ENCODE peak calls at places on chromosome X, in eight cellular contexts. One of them, this sample, is unnamed.

GRCh38 chrX:107602694-107603239 is 25.5 kb upstream of the PRPS1 start:
- DNase-seq in heart right ventricle: peak; percentile 23
- DNase-seq in heart left ventricle: peak; percentile 34
- DNase-seq in kidney: no peak
- DNase-seq in cardiac muscle cell: peak; percentile 17
- DNase-seq in PC-3: no peak
- DNase-seq in thoracic aorta: no peak
- DNase-seq in ovary: no peak
- DNase-seq in this sample: no peak

GRCh38 chrX:104270916-104271512 is 16.3 kb upstream of the ESX1 start:
- DNase-seq in PC-3: peak; percentile 82
- DNase-seq in cardiac muscle cell: peak; percentile 59
- DNase-seq in kidney: no peak
- DNase-seq in ovary: peak; percentile 34
- DNase-seq in thoracic aorta: no peak
- DNase-seq in heart right ventricle: peak; percentile 23
- DNase-seq in heart left ventricle: peak; percentile 61
- DNase-seq in this sample: no peak

GRCh38 chrX:23127586-23127985 is 127.8 kb downstream of the DDX53 start:
- DNase-seq in heart right ventricle: no peak
- DNase-seq in thoracic aorta: no peak
- DNase-seq in heart left ventricle: no peak
- DNase-seq in PC-3: no peak
- DNase-seq in kidney: no peak
- DNase-seq in cardiac muscle cell: no peak
- DNase-seq in ovary: no peak
- DNase-seq in this sample: no peak

GRCh38 chrX:14718403-14718802 is 154.5 kb downstream of the FANCB start:
- DNase-seq in cardiac muscle cell: no peak
- DNase-seq in kidney: no peak
- DNase-seq in heart left ventricle: no peak
- DNase-seq in PC-3: peak; percentile 5
- DNase-seq in ovary: no peak
- DNase-seq in thoracic aorta: no peak
- DNase-seq in heart right ventricle: no peak
- DNase-seq in this sample: no peak

GRCh38 chrX:153636716-153637115 is 10.3 kb upstream of the DUSP9 start:
- DNase-seq in heart right ventricle: no peak
- DNase-seq in cardiac muscle cell: no peak
- DNase-seq in kidney: no peak
- DNase-seq in thoracic aorta: no peak
- DNase-seq in heart left ventricle: no peak
- DNase-seq in ovary: no peak
- DNase-seq in PC-3: no peak
- DNase-seq in this sample: no peak

GRCh38 chrX:13283968-13284914 is 35.6 kb downstream of the ATXN3L start:
- DNase-seq in kidney: no peak
- DNase-seq in thoracic aorta: no peak
- DNase-seq in heart right ventricle: no peak
- DNase-seq in cardiac muscle cell: no peak
- DNase-seq in heart left ventricle: no peak
- DNase-seq in ovary: no peak
- DNase-seq in PC-3: peak; percentile 17
- DNase-seq in this sample: no peak

GRCh38 chrX:63675716-63676115 is 109.3 kb downstream of the ARHGEF9 start:
- DNase-seq in ovary: no peak
- DNase-seq in PC-3: no peak
- DNase-seq in heart left ventricle: no peak
- DNase-seq in heart right ventricle: no peak
- DNase-seq in thoracic aorta: no peak
- DNase-seq in kidney: no peak
- DNase-seq in cardiac muscle cell: no peak
- DNase-seq in this sample: no peak

GRCh38 chrX:53093177-53093655 is 726 bp upstream of the KANTR start:
- DNase-seq in ovary: peak; percentile 85
- DNase-seq in PC-3: peak; percentile 85
- DNase-seq in kidney: peak; percentile 92
- DNase-seq in heart left ventricle: peak; percentile 87
- DNase-seq in thoracic aorta: no peak
- DNase-seq in cardiac muscle cell: peak; percentile 81
- DNase-seq in heart right ventricle: peak; percentile 81
- DNase-seq in this sample: peak; percentile 88

GRCh38 chrX:133892337-133892736 is 93.1 kb downstream of the GPC3 start:
- DNase-seq in thoracic aorta: no peak
- DNase-seq in ovary: no peak
- DNase-seq in cardiac muscle cell: peak; percentile 63
- DNase-seq in kidney: no peak
- DNase-seq in heart right ventricle: no peak
- DNase-seq in heart left ventricle: no peak
- DNase-seq in PC-3: no peak
- DNase-seq in this sample: no peak

GRCh38 chrX:136336623-136337022 is 35.9 kb downstream of the ADGRG4 start:
- DNase-seq in ovary: no peak
- DNase-seq in heart left ventricle: no peak
- DNase-seq in kidney: no peak
- DNase-seq in heart right ventricle: no peak
- DNase-seq in cardiac muscle cell: no peak
- DNase-seq in PC-3: no peak
- DNase-seq in thoracic aorta: no peak
- DNase-seq in this sample: no peak

GRCh38 chrX:32530802-32531403 is 680.4 kb downstream of the DMD start:
- DNase-seq in thoracic aorta: no peak
- DNase-seq in heart right ventricle: no peak
- DNase-seq in PC-3: peak; percentile 55
- DNase-seq in ovary: peak; percentile 18
- DNase-seq in kidney: no peak
- DNase-seq in cardiac muscle cell: peak; percentile 78
- DNase-seq in heart left ventricle: no peak
- DNase-seq in this sample: no peak

GRCh38 chrX:68589372-68589753 is 58.1 kb upstream of the STARD8 start:
- DNase-seq in cardiac muscle cell: no peak
- DNase-seq in PC-3: no peak
- DNase-seq in thoracic aorta: no peak
- DNase-seq in heart left ventricle: no peak
- DNase-seq in heart right ventricle: no peak
- DNase-seq in kidney: no peak
- DNase-seq in ovary: no peak
- DNase-seq in this sample: no peak

GRCh38 chrX:71367396-71367795 is 1.2 kb downstream of the TAF1 start:
- DNase-seq in PC-3: no peak
- DNase-seq in thoracic aorta: no peak
- DNase-seq in ovary: no peak
- DNase-seq in heart left ventricle: no peak
- DNase-seq in cardiac muscle cell: no peak
- DNase-seq in heart right ventricle: no peak
- DNase-seq in kidney: no peak
- DNase-seq in this sample: no peak

GRCh38 chrX:136867518-136867917 is 13.0 kb downstream of the RBMX start:
- DNase-seq in PC-3: no peak
- DNase-seq in cardiac muscle cell: no peak
- DNase-seq in thoracic aorta: no peak
- DNase-seq in heart right ventricle: no peak
- DNase-seq in kidney: no peak
- DNase-seq in heart left ventricle: no peak
- DNase-seq in ovary: no peak
- DNase-seq in this sample: no peak

GRCh38 chrX:68686684-68687045 is 39.2 kb downstream of the STARD8 start:
- DNase-seq in ovary: peak; percentile 40
- DNase-seq in kidney: no peak
- DNase-seq in heart left ventricle: peak; percentile 51
- DNase-seq in heart right ventricle: no peak
- DNase-seq in PC-3: no peak
- DNase-seq in cardiac muscle cell: no peak
- DNase-seq in thoracic aorta: no peak
- DNase-seq in this sample: no peak

GRCh38 chrX:5051831-5052491 is 1176.7 kb downstream of the NLGN4X start:
- DNase-seq in thoracic aorta: peak; percentile 37
- DNase-seq in PC-3: peak; percentile 95
- DNase-seq in heart right ventricle: no peak
- DNase-seq in cardiac muscle cell: peak; percentile 78
- DNase-seq in heart left ventricle: peak; percentile 61
- DNase-seq in kidney: no peak
- DNase-seq in ovary: no peak
- DNase-seq in this sample: peak; percentile 85

GRCh38 chrX:106286053-106286650 is 118.0 kb downstream of the PWWP3B start:
- DNase-seq in cardiac muscle cell: no peak
- DNase-seq in ovary: no peak
- DNase-seq in kidney: no peak
- DNase-seq in heart right ventricle: no peak
- DNase-seq in heart left ventricle: no peak
- DNase-seq in PC-3: peak; percentile 47
- DNase-seq in thoracic aorta: no peak
- DNase-seq in this sample: no peak
- TF ChIP-seq CTCF in cardiac muscle cell: no peak
- TF ChIP-seq CTCF in ovary: no peak
- TF ChIP-seq CTCF in kidney: no peak
- TF ChIP-seq CTCF in heart right ventricle: no peak
- TF ChIP-seq CTCF in heart left ventricle: no peak
- TF ChIP-seq CTCF in PC-3: no peak
- TF ChIP-seq CTCF in thoracic aorta: no peak
- TF ChIP-seq CTCF in this sample: no peak

GRCh38 chrX:40261955-40262596 is 164.3 kb upstream of the BCOR start:
- DNase-seq in kidney: peak; percentile 75
- DNase-seq in thoracic aorta: no peak
- DNase-seq in heart right ventricle: peak; percentile 47
- DNase-seq in cardiac muscle cell: peak; percentile 32
- DNase-seq in PC-3: no peak
- DNase-seq in heart left ventricle: peak; percentile 53
- DNase-seq in ovary: peak; percentile 84
- DNase-seq in this sample: no peak

GRCh38 chrX:40258909-40259308 is 161.2 kb upstream of the BCOR start:
- DNase-seq in ovary: no peak
- DNase-seq in kidney: no peak
- DNase-seq in PC-3: no peak
- DNase-seq in heart left ventricle: no peak
- DNase-seq in cardiac muscle cell: no peak
- DNase-seq in thoracic aorta: no peak
- DNase-seq in heart right ventricle: no peak
- DNase-seq in this sample: no peak

GRCh38 chrX:40262641-40263560 is 165.1 kb upstream of the BCOR start:
- DNase-seq in kidney: peak; percentile 85
- DNase-seq in heart left ventricle: peak; percentile 47
- DNase-seq in thoracic aorta: no peak
- DNase-seq in heart right ventricle: no peak
- DNase-seq in cardiac muscle cell: peak; percentile 24
- DNase-seq in PC-3: peak; percentile 37
- DNase-seq in ovary: peak; percentile 74
- DNase-seq in this sample: peak; percentile 75

DNA sequence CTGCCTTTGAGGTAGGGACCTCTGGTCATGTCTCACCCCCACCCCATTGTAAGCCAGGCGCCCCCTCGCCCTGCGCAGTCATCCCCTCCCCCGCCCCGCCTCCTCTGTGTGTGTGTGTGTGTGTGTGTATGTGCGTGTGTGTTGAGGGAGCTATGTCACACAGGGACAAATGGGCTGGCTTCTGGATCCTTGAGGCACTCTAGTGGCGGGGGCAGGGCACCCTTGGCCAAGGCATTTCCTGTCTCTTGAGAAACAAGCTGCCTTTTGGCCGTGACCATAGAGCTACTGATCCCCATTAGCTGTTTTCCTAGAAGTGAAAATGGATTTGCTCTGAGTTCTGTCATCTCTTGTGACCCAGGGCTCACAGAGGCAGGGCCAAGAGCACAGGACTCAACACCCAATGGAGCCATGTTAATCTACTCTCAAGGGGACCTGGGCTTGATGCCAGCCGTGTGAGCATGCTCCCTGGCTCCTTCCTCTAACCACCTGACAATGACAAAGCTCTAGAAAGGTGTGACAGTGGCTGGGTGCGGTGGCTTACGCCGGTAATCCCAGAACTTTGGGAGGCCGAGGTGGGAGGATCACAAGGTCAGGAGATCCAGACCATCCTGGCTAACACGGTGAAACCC is 162.5 kb upstream of the BCOR start:
- DNase-seq in cardiac muscle cell: peak; percentile 37
- DNase-seq in ovary: no peak
- DNase-seq in thoracic aorta: no peak
- DNase-seq in PC-3: no peak
- DNase-seq in heart right ventricle: no peak
- DNase-seq in kidney: no peak
- DNase-seq in heart left ventricle: peak; percentile 49
- DNase-seq in this sample: no peak
- H3K27ac ChIP-seq in cardiac muscle cell: no peak overlapping the region
- H3K27ac ChIP-seq in ovary: no peak overlapping the region
- H3K27ac ChIP-seq in thoracic aorta: no peak overlapping the region
- H3K27ac ChIP-seq in PC-3: no peak overlapping the region
- H3K27ac ChIP-seq in heart right ventricle: no peak overlapping the region
- H3K27ac ChIP-seq in kidney: no peak overlapping the region
- H3K27ac ChIP-seq in heart left ventricle: no peak overlapping the region
- H3K27ac ChIP-seq in this sample: no peak overlapping the region

DNA sequence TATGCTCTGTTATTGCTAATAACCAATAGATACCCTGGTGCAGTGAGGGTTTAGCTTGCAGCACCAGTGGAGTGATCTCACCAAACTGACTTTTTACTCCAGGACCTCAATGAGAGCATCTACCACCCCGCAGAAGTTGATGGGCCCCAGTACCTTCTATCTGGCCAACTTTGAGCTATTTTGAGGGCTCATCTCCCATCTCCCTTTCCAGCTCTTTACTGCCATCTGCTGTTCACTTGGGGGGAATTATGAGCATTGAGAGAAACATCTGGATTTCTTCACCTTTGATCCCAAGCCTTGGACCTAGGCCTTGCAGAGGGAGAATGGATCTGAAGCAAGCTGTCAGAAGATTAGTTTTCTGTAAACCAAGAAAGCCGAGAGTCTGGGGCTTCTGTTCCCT is 143.6 kb downstream of the TMEM164 start:
- DNase-seq in cardiac muscle cell: peak; percentile 73
- DNase-seq in kidney: no peak
- DNase-seq in heart right ventricle: no peak
- DNase-seq in heart left ventricle: no peak
- DNase-seq in thoracic aorta: no peak
- DNase-seq in ovary: peak; percentile 63
- DNase-seq in PC-3: peak; percentile 72
- DNase-seq in this sample: no peak
- TF ChIP-seq CTCF in cardiac muscle cell: peak; percentile 61
- TF ChIP-seq CTCF in kidney: peak; percentile 49
- TF ChIP-seq CTCF in heart right ventricle: peak; percentile 60
- TF ChIP-seq CTCF in heart left ventricle: peak; percentile 57
- TF ChIP-seq CTCF in thoracic aorta: peak; percentile 44
- TF ChIP-seq CTCF in ovary: no peak
- TF ChIP-seq CTCF in PC-3: peak; percentile 74
- TF ChIP-seq CTCF in this sample: peak; percentile 43

DNA sequence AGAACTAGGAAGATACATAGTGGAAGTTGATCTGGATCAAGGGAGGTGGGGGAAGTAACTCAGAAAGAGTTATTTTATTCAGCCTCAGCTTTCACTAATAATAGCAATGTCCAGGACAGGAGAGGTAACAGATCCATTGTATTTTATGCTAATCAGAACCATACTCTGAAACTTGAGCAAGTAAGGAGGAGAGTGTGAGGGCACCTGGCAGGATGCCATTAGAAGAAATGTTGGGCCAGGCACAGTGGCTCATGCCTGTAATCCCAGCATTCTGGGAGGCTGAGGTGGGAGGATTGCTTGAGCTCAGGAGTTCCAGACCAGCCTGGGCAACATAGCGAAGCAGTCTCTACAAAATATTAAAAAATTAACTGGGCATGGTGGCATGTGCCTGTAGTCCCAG is 16.3 kb downstream of the GPR34 start:
- DNase-seq in heart right ventricle: no peak
- DNase-seq in heart left ventricle: no peak
- DNase-seq in kidney: no peak
- DNase-seq in PC-3: no peak
- DNase-seq in thoracic aorta: no peak
- DNase-seq in cardiac muscle cell: no peak
- DNase-seq in ovary: no peak
- DNase-seq in this sample: no peak
- H3K27ac ChIP-seq in heart right ventricle: no peak overlapping the region
- H3K27ac ChIP-seq in heart left ventricle: no peak overlapping the region
- H3K27ac ChIP-seq in kidney: no peak overlapping the region
- H3K27ac ChIP-seq in PC-3: no peak overlapping the region
- H3K27ac ChIP-seq in thoracic aorta: no peak overlapping the region
- H3K27ac ChIP-seq in cardiac muscle cell: no peak overlapping the region
- H3K27ac ChIP-seq in ovary: no peak overlapping the region
- H3K27ac ChIP-seq in this sample: peak overlapping the region; percentile 46

This sample was measured in coronary artery.